ENCODE peak calls at places on chromosomes 16 and 17, in five cellular contexts. One of them, this sample, is unnamed.

GRCh38 chr16:70395345-70395901 is 43.5 kb downstream of the ST3GAL2 start:
- DNase-seq in endodermal cell: peak
- DNase-seq in body of pancreas: peak
- DNase-seq in HFF-Myc: no peak
- DNase-seq in suprapubic skin: no peak
- DNase-seq in this sample: no peak

GRCh38 chr16:10576390-10577304 is 3.8 kb downstream of the EMP2 start:
- DNase-seq in endodermal cell: no peak
- DNase-seq in body of pancreas: no peak
- DNase-seq in HFF-Myc: no peak
- DNase-seq in suprapubic skin: no peak
- DNase-seq in this sample: no peak

GRCh38 chr17:17429222-17429621 is 47.6 kb upstream of the MED9 start:
- DNase-seq in endodermal cell: no peak
- DNase-seq in body of pancreas: no peak
- DNase-seq in HFF-Myc: no peak
- DNase-seq in suprapubic skin: no peak
- DNase-seq in this sample: no peak

GRCh38 chr17:35865412-35866355 is 3.0 kb downstream of the HEATR9 start:
- DNase-seq in endodermal cell: no peak
- DNase-seq in body of pancreas: no peak
- DNase-seq in HFF-Myc: no peak
- DNase-seq in suprapubic skin: no peak
- DNase-seq in this sample: no peak

GRCh38 chr17:77892469-77893143 is 65.9 kb upstream of the TNRC6C start:
- DNase-seq in endodermal cell: peak
- DNase-seq in body of pancreas: peak
- DNase-seq in HFF-Myc: no peak
- DNase-seq in suprapubic skin: no peak
- DNase-seq in this sample: no peak

GRCh38 chr16:2835638-2836493 is 5.8 kb downstream of the ZG16B start:
- DNase-seq in endodermal cell: peak
- DNase-seq in body of pancreas: peak
- DNase-seq in HFF-Myc: peak
- DNase-seq in suprapubic skin: no peak
- DNase-seq in this sample: peak

GRCh38 chr16:85729452-85729851 is 21.4 kb downstream of the C16orf74 start:
- DNase-seq in endodermal cell: no peak
- DNase-seq in body of pancreas: no peak
- DNase-seq in HFF-Myc: no peak
- DNase-seq in suprapubic skin: no peak
- DNase-seq in this sample: no peak

GRCh38 chr16:70565053-70565452 is 41.4 kb downstream of the SF3B3 start:
- DNase-seq in endodermal cell: no peak
- DNase-seq in body of pancreas: no peak
- DNase-seq in HFF-Myc: no peak
- DNase-seq in suprapubic skin: no peak
- DNase-seq in this sample: no peak

GRCh38 chr17:3965123-3965800 is 1.0 kb upstream of the ATP2A3 start:
- DNase-seq in endodermal cell: peak
- DNase-seq in body of pancreas: peak
- DNase-seq in HFF-Myc: no peak
- DNase-seq in suprapubic skin: no peak
- DNase-seq in this sample: no peak

GRCh38 chr16:4410335-4411075 is 5.9 kb downstream of the CORO7 start:
- DNase-seq in endodermal cell: no peak
- DNase-seq in body of pancreas: peak
- DNase-seq in HFF-Myc: peak
- DNase-seq in suprapubic skin: no peak
- DNase-seq in this sample: no peak

GRCh38 chr17:67759355-67760171 is 41.8 kb downstream of the NOL11 start:
- DNase-seq in endodermal cell: peak
- DNase-seq in body of pancreas: no peak
- DNase-seq in HFF-Myc: peak
- DNase-seq in suprapubic skin: peak
- DNase-seq in this sample: no peak

GRCh38 chr17:78878871-78879270 is 24.1 kb downstream of the CEP295NL start:
- DNase-seq in endodermal cell: no peak
- DNase-seq in body of pancreas: no peak
- DNase-seq in HFF-Myc: no peak
- DNase-seq in suprapubic skin: no peak
- DNase-seq in this sample: no peak

GRCh38 chr16:9116141-9116540 is 24.7 kb downstream of the HAPSTR1 start:
- DNase-seq in endodermal cell: no peak
- DNase-seq in body of pancreas: no peak
- DNase-seq in HFF-Myc: no peak
- DNase-seq in suprapubic skin: no peak
- DNase-seq in this sample: no peak

GRCh38 chr17:64780096-64781012 is 118.2 kb upstream of the SMURF2 start:
- DNase-seq in endodermal cell: peak
- DNase-seq in body of pancreas: peak
- DNase-seq in HFF-Myc: no peak
- DNase-seq in suprapubic skin: peak
- DNase-seq in this sample: no peak

GRCh38 chr17:2323629-2324314 is 12.5 kb downstream of the TSR1 start:
- DNase-seq in endodermal cell: no peak
- DNase-seq in body of pancreas: no peak
- DNase-seq in HFF-Myc: no peak
- DNase-seq in suprapubic skin: no peak
- DNase-seq in this sample: no peak

GRCh38 chr16:48682971-48683370 is 73.0 kb upstream of the N4BP1 start:
- DNase-seq in endodermal cell: no peak
- DNase-seq in body of pancreas: no peak
- DNase-seq in HFF-Myc: no peak
- DNase-seq in suprapubic skin: no peak
- DNase-seq in this sample: no peak

GRCh38 chr17:67481808-67482207 is 104.7 kb downstream of the PITPNC1 start:
- DNase-seq in endodermal cell: no peak
- DNase-seq in body of pancreas: no peak
- DNase-seq in HFF-Myc: no peak
- DNase-seq in suprapubic skin: no peak
- DNase-seq in this sample: peak

GRCh38 chr17:35129973-35130351 is 8.5 kb downstream of the FNDC8 start:
- DNase-seq in endodermal cell: no peak
- DNase-seq in body of pancreas: no peak
- DNase-seq in HFF-Myc: no peak
- DNase-seq in suprapubic skin: no peak
- DNase-seq in this sample: no peak

GRCh38 chr16:54954220-54954619 is 23.6 kb downstream of the IRX5 start:
- DNase-seq in endodermal cell: no peak
- DNase-seq in body of pancreas: no peak
- DNase-seq in HFF-Myc: no peak
- DNase-seq in suprapubic skin: no peak
- DNase-seq in this sample: no peak

GRCh38 chr16:50301626-50302471 is 35.5 kb downstream of the ADCY7 start:
- DNase-seq in endodermal cell: peak
- DNase-seq in body of pancreas: no peak
- DNase-seq in HFF-Myc: no peak
- DNase-seq in suprapubic skin: peak
- DNase-seq in this sample: peak

GRCh38 chr16:86667035-86667434 is 88.7 kb downstream of the FOXL1 start:
- DNase-seq in endodermal cell: no peak
- DNase-seq in body of pancreas: no peak
- DNase-seq in HFF-Myc: no peak
- DNase-seq in suprapubic skin: peak
- DNase-seq in this sample: no peak

GRCh38 chr16:54742436-54742835 is 188.2 kb upstream of the IRX5 start:
- DNase-seq in endodermal cell: no peak
- DNase-seq in body of pancreas: no peak
- DNase-seq in HFF-Myc: no peak
- DNase-seq in suprapubic skin: no peak
- DNase-seq in this sample: no peak

GRCh38 chr17:57588086-57588485 is 157.0 kb downstream of the CCDC182 start:
- DNase-seq in endodermal cell: peak
- DNase-seq in body of pancreas: no peak
- DNase-seq in HFF-Myc: no peak
- DNase-seq in suprapubic skin: no peak
- DNase-seq in this sample: no peak

GRCh38 chr17:39701012-39701783 is 1.3 kb downstream of the ERBB2 start:
- DNase-seq in endodermal cell: no peak
- DNase-seq in body of pancreas: peak
- DNase-seq in HFF-Myc: no peak
- DNase-seq in suprapubic skin: no peak
- DNase-seq in this sample: no peak

GRCh38 chr17:75036643-75037268 is 10.0 kb downstream of the ATP5PD start:
- DNase-seq in endodermal cell: peak
- DNase-seq in body of pancreas: peak
- DNase-seq in HFF-Myc: no peak
- DNase-seq in suprapubic skin: peak
- DNase-seq in this sample: no peak

GRCh38 chr16:67967956-67968439 is 439 bp downstream of the SLC12A4 start:
- DNase-seq in endodermal cell: peak
- DNase-seq in body of pancreas: peak
- DNase-seq in HFF-Myc: no peak
- DNase-seq in suprapubic skin: no peak
- DNase-seq in this sample: no peak

GRCh38 chr16:18931756-18932155 is 5.5 kb upstream of the SMG1 start:
- DNase-seq in endodermal cell: no peak
- DNase-seq in body of pancreas: peak
- DNase-seq in HFF-Myc: no peak
- DNase-seq in suprapubic skin: peak
- DNase-seq in this sample: no peak

GRCh38 chr17:42559076-42559475 is 2.9 kb upstream of the COASY start:
- DNase-seq in endodermal cell: no peak
- DNase-seq in body of pancreas: no peak
- DNase-seq in HFF-Myc: no peak
- DNase-seq in suprapubic skin: no peak
- DNase-seq in this sample: no peak

GRCh38 chr17:50956750-50957523 is 90.8 kb upstream of the TOB1 start:
- DNase-seq in endodermal cell: peak
- DNase-seq in body of pancreas: peak
- DNase-seq in HFF-Myc: no peak
- DNase-seq in suprapubic skin: no peak
- DNase-seq in this sample: no peak

GRCh38 chr16:66551788-66552287 is 538 bp upstream of the CKLF start:
- DNase-seq in endodermal cell: no peak
- DNase-seq in body of pancreas: no peak
- DNase-seq in HFF-Myc: no peak
- DNase-seq in suprapubic skin: no peak
- DNase-seq in this sample: no peak

GRCh38 chr16:66554492-66554891 is 2.1 kb downstream of the CKLF start:
- DNase-seq in endodermal cell: no peak
- DNase-seq in body of pancreas: no peak
- DNase-seq in HFF-Myc: no peak
- DNase-seq in suprapubic skin: no peak
- DNase-seq in this sample: no peak

GRCh38 chr16:66553223-66553622 is 847 bp downstream of the CKLF start:
- DNase-seq in endodermal cell: no peak
- DNase-seq in body of pancreas: no peak
- DNase-seq in HFF-Myc: no peak
- DNase-seq in suprapubic skin: no peak
- DNase-seq in this sample: no peak

GRCh38 chr16:66552288-66553143 is at the start of gene CKLF:
- DNase-seq in endodermal cell: peak
- DNase-seq in body of pancreas: peak
- DNase-seq in HFF-Myc: peak
- DNase-seq in suprapubic skin: peak
- DNase-seq in this sample: peak

DNA sequence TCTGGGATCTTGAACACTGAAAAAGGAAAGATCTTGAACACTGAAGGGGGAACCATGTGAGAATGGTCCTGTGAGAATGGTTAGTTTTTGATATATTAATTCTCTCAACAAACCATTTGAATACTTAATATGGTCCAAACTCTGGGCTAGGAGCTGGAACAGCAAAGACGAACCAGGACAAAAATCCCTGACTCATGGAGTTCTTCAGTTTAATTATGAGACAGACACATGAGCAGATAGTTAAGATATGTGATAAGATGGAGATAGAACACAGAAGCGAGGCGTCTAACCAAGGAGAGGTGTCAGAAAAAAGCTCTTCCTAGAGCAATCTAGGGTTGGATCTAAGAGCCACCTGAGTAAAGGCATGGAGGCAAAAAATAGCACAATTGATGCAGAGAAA is 1.6 kb downstream of the CKLF start:
- DNase-seq in endodermal cell: no peak
- DNase-seq in body of pancreas: no peak
- DNase-seq in HFF-Myc: no peak
- DNase-seq in suprapubic skin: no peak
- DNase-seq in this sample: no peak
- H3K4me3 ChIP-seq in endodermal cell: peak
- H3K4me3 ChIP-seq in body of pancreas: no peak
- H3K4me3 ChIP-seq in HFF-Myc: no peak
- H3K4me3 ChIP-seq in suprapubic skin: peak
- H3K4me3 ChIP-seq in this sample: no peak

DNA sequence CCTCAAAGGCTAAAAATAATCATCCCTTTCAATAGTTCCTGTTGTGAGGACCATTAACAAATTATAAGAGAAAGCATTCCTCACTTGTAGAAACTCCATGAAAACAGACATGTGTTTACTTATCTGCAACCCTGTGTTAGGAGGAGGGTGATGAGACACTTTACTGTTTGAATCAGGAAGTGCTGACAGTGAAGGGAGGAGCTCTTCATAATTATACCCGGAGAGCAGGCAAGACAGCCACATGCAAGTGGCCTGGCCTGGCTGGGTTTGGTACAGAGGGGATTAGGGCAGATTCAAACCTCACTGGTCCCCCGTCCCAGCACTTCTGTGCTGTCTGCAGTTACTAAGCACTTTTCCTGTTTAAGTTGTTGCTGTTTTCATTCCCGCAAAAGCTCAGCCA is 78.5 kb downstream of the WWOX start:
- DNase-seq in endodermal cell: no peak
- DNase-seq in body of pancreas: no peak
- DNase-seq in HFF-Myc: no peak
- DNase-seq in suprapubic skin: no peak
- DNase-seq in this sample: no peak
- H3K4me3 ChIP-seq in endodermal cell: no peak
- H3K4me3 ChIP-seq in body of pancreas: no peak
- H3K4me3 ChIP-seq in HFF-Myc: no peak
- H3K4me3 ChIP-seq in suprapubic skin: no peak
- H3K4me3 ChIP-seq in this sample: no peak

GRCh38 chr16:89317101-89317671 is 99.7 kb downstream of the ZNF778 start:
- DNase-seq in endodermal cell: no peak
- DNase-seq in body of pancreas: no peak
- DNase-seq in HFF-Myc: no peak
- DNase-seq in suprapubic skin: no peak
- DNase-seq in this sample: no peak
- H3K4me3 ChIP-seq in endodermal cell: no peak
- H3K4me3 ChIP-seq in body of pancreas: no peak
- H3K4me3 ChIP-seq in HFF-Myc: no peak
- H3K4me3 ChIP-seq in suprapubic skin: no peak
- H3K4me3 ChIP-seq in this sample: no peak

DNA sequence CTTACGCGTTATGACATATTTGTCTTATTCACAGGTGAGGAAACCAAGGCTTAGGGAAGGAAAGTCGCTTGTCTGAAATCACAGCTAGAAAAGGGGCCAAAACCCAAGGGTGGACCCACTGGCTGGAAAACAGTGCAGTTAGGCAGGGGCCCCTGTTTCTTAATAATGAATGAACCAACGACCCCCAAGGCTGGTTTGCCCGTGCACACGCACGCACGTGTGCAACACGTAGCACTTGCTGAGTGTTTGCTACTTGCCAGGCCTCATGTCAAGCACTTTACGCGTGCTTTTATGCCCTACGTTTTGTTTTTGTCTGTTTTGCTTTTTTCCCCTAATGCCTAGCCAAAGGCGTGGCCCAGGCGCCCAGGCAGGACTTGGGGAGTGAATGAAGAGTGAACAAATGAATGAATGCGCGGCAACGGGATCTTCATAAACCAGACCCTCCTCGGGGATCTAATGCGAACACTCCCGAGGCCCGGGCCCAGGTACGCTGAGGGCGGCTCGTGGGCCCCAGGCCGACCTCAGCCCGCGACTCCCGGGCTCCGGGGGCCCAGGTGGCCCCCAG is 571 bp upstream of the USP10 start:
- DNase-seq in endodermal cell: no peak
- DNase-seq in body of pancreas: peak
- DNase-seq in HFF-Myc: no peak
- DNase-seq in suprapubic skin: no peak
- DNase-seq in this sample: no peak
- H3K4me3 ChIP-seq in endodermal cell: peak
- H3K4me3 ChIP-seq in body of pancreas: peak
- H3K4me3 ChIP-seq in HFF-Myc: peak
- H3K4me3 ChIP-seq in suprapubic skin: peak
- H3K4me3 ChIP-seq in this sample: peak